ENCODE peak calls at places on chromosome 16, in four cellular contexts. K is HCT116, B is K562, F is HepG2. T is an unnamed sample.

GRCh38 chr16:68548947-68549346 is 9.9 kb downstream of the ZFP90 start:
- DNase-seq in K (no peak), B (no peak), F (no peak), T (no peak)

GRCh38 chr16:144797-145252 is 6.4 kb upstream of the NPRL3 start:
- DNase-seq in K (no peak), B (peak), F (no peak), T (no peak)

GRCh38 chr16:69839240-69839688 is 77.1 kb downstream of the WWP2 start:
- DNase-seq in K (no peak), B (no peak), F (peak), T (no peak)

GRCh38 chr16:67399749-67400704 is 6.7 kb upstream of the TPPP3 start:
- DNase-seq in K (no peak), B (no peak), F (no peak), T (no peak)

GRCh38 chr16:1090620-1091587 is 5.1 kb downstream of the C1QTNF8 start:
- DNase-seq in K (no peak), B (peak), F (peak), T (no peak)

GRCh38 chr16:2810651-2811050 is 6.4 kb upstream of the PRSS21 start:
- DNase-seq in K (no peak), B (no peak), F (no peak), T (no peak)

GRCh38 chr16:15946257-15947044 is 3.0 kb upstream of the ABCC1 start:
- DNase-seq in K (no peak), B (no peak), F (peak), T (peak)

GRCh38 chr16:17299790-17300189 is 171.0 kb downstream of the XYLT1 start:
- DNase-seq in K (no peak), B (no peak), F (no peak), T (no peak)

GRCh38 chr16:17801024-17801423 is 330.3 kb upstream of the XYLT1 start:
- DNase-seq in K (no peak), B (no peak), F (no peak), T (no peak)

GRCh38 chr16:73735018-73735417 is 561.6 kb upstream of the PSMD7 start:
- DNase-seq in K (no peak), B (no peak), F (peak), T (peak)

GRCh38 chr16:19005561-19006445 is 22.1 kb downstream of the TMC7 start:
- DNase-seq in K (peak), B (no peak), F (peak), T (peak)

GRCh38 chr16:3141781-3142311 is 7.0 kb downstream of the ZNF213 start:
- DNase-seq in K (no peak), B (no peak), F (no peak), T (no peak)

GRCh38 chr16:73337371-73337770 is 289.4 kb upstream of the ZFHX3 start:
- DNase-seq in K (no peak), B (no peak), F (no peak), T (no peak)

GRCh38 chr16:27107185-27107592 is 40.5 kb downstream of the C16orf82 start:
- DNase-seq in K (no peak), B (peak), F (no peak), T (no peak)

GRCh38 chr16:75264531-75264998 is 13.1 kb upstream of the BCAR1 start:
- DNase-seq in K (no peak), B (no peak), F (no peak), T (no peak)

GRCh38 chr16:275041-275621 is 613 bp downstream of the RGS11 start:
- DNase-seq in K (no peak), B (no peak), F (no peak), T (no peak)

GRCh38 chr16:75244844-75245758 is 6.3 kb downstream of the BCAR1 start:
- DNase-seq in K (no peak), B (no peak), F (peak), T (peak)

GRCh38 chr16:27239906-27240655 is 28.5 kb downstream of the NSMCE1 start:
- DNase-seq in K (no peak), B (no peak), F (no peak), T (no peak)

GRCh38 chr16:11547517-11547916 is 39.2 kb downstream of the LITAF start:
- DNase-seq in K (no peak), B (no peak), F (no peak), T (no peak)

GRCh38 chr16:10608687-10609409 is 28.4 kb upstream of the EMP2 start:
- DNase-seq in K (no peak), B (no peak), F (no peak), T (no peak)

GRCh38 chr16:65375651-65376050 is 253.8 kb upstream of the CDH11 start:
- DNase-seq in K (no peak), B (no peak), F (no peak), T (no peak)

GRCh38 chr16:70252355-70252988 is 732 bp upstream of the EXOSC6 start:
- DNase-seq in K (no peak), B (peak), F (no peak), T (no peak)

GRCh38 chr16:9115277-9115676 is 23.8 kb downstream of the HAPSTR1 start:
- DNase-seq in K (no peak), B (no peak), F (no peak), T (no peak)

GRCh38 chr16:66026211-66026610 is 340.3 kb upstream of the CDH5 start:
- DNase-seq in K (no peak), B (peak), F (no peak), T (no peak)

GRCh38 chr16:64782484-64782883 is 339.4 kb downstream of the CDH11 start:
- DNase-seq in K (no peak), B (no peak), F (no peak), T (no peak)

GRCh38 chr16:19710191-19710908 is 7.7 kb downstream of the KNOP1 start:
- DNase-seq in K (no peak), B (peak), F (no peak), T (no peak)

GRCh38 chr16:84503751-84504395 is 586 bp downstream of the MEAK7 start:
- DNase-seq in K (no peak), B (no peak), F (no peak), T (no peak)
- TF ChIP-seq TCF7L2 in K (no peak), B (no peak), F (no peak), T (no peak)

GRCh38 chr16:81669473-81670350 is 109.4 kb upstream of the PLCG2 start:
- DNase-seq in K (no peak), B (no peak), F (no peak), T (no peak)

GRCh38 chr16:81664153-81664552 is 114.9 kb upstream of the PLCG2 start:
- DNase-seq in K (no peak), B (no peak), F (no peak), T (no peak)

GRCh38 chr16:81668243-81669097 is 110.6 kb upstream of the PLCG2 start:
- DNase-seq in K (no peak), B (no peak), F (no peak), T (no peak)

GRCh38 chr16:81666102-81666501 is 113.0 kb upstream of the PLCG2 start:
- DNase-seq in K (no peak), B (no peak), F (no peak), T (no peak)

DNA sequence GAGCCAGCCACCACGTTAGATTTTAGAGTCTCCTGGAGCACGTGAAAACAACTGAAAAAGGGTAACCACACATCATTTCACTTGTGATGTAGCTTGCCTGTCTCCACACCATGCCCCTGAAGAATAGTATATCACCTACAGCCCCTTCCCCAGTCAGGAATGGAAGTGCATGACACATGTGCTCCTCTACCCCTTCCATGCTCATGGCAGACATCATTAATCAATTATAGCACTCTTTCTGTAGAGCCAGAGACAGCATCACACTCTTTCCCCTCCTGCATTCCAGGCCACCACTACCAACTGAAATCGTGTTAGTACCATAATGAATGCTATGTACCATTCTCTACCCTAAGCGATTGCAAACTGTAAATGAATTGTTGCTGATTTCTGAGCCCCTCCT is 113.5 kb upstream of the PLCG2 start:
- DNase-seq in K (no peak), B (no peak), F (no peak), T (no peak)
- TF ChIP-seq CTCF in K (no peak), B (no peak), F (no peak), T (no peak)

DNA sequence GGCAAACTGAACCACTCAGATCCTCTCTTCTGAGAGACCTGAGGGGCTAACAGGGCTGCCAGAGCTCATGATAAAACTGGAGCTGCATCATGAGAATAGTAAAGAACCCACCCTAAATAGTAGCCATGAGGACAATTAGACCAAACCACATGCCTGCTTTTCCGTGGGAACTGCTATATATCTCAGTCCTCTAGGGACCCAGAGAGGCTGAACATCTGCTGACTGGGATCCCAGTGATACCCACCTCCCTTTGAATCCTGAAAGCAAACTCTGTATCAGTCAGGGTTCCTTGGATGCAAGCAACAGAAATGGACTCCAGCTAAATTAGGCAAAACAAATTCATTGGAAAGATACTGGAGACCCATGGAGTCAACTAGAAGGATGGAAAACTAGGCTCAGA is 6.5 kb downstream of the MT1X start:
- DNase-seq in K (no peak), B (no peak), F (no peak), T (no peak)
- TF ChIP-seq TCF7L2 in K (no peak), B (no peak), F (no peak), T (no peak)

GRCh38 chr16:14003119-14003570 is 68.0 kb upstream of the MRTFB start:
- DNase-seq in K (no peak), B (peak), F (no peak), T (no peak)
- TF ChIP-seq CTCF in K (no peak), B (no peak), F (no peak), T (no peak)

DNA sequence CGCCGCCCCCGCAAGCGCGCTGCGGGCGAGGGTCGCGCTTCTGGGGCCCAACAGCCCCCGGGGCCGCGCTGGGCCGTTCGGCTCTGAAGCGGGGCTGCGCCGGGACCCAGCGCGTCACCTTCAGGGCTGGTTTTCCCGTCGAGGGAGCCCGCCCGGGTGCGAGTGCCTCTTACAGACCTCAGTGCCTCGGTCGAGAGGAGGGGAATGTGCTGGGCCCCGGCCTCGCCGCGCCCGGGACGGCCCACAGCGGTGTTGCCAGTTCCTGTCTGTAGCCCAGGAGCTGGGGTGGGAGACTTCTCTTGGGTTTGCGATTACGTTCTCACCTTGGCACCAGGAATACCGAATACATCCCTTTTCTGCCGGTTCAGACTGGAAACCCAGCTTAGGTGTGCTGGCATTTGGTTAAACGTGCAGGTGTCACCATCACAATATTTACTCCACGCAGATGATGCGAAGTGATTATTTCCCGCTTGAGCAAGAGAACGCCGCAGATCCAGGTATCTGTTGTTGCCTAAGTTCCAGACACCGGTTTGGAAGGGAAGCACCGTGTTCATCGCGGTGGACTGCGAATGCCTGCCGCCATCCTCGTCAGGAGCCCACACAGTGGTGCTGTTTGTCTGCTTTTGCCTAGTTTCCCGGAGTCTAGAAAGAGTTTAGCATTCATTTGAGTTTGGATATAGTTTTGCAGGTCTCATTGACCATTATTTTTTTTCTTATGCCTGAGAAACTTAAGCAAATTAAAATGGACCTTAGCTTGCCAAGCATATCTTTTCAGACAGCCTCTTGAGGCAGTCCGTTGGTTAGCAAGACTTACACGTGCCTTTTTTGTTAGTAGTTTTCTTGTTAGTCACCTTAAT is 915 bp downstream of the MAP1LC3B start:
- DNase-seq in K (no peak), B (peak), F (no peak), T (no peak)
- TF ChIP-seq TCF7L2 in K (no peak), B (no peak), F (no peak), T (no peak)

GRCh38 chr16:88514070-88514469 is 56.1 kb upstream of the ZC3H18 start:
- DNase-seq in K (no peak), B (no peak), F (no peak), T (no peak)

GRCh38 chr16:88514526-88514925 is 55.7 kb upstream of the ZC3H18 start:
- DNase-seq in K (no peak), B (no peak), F (no peak), T (no peak)

GRCh38 chr16:88515405-88515804 is 54.8 kb upstream of the ZC3H18 start:
- DNase-seq in K (no peak), B (no peak), F (no peak), T (no peak)

GRCh38 chr16:88516666-88517065 is 53.5 kb upstream of the ZC3H18 start:
- DNase-seq in K (no peak), B (no peak), F (no peak), T (no peak)

DNA sequence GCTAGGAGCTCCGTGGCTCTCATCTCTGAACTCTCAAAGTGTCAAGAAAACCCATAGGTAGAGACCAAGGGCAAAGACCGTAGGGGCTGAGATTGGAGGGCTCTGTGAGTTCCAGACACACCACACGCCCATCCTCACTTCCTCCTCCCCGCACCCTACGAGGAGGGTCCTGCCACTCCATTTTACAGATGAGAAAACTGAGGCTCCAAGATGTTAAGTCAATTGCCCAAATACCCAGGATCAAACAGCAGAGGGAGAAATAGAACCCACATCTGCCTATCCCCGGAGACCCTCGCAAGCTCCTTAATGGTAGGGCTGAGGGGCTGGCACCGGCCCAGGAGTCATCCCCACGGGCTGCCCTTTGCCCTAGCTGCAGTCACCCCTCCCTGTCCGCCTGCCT is 54.3 kb upstream of the ZC3H18 start:
- DNase-seq in K (no peak), B (no peak), F (no peak), T (no peak)
- TF ChIP-seq CTCF in K (no peak), B (no peak), F (no peak), T (no peak)

GRCh38 chr16:89600956-89601355 is 12.5 kb upstream of the DPEP1 start:
- DNase-seq in K (no peak), B (no peak), F (no peak), T (no peak)

GRCh38 chr16:89599902-89600301 is 13.5 kb upstream of the DPEP1 start:
- DNase-seq in K (no peak), B (no peak), F (no peak), T (no peak)

GRCh38 chr16:89600427-89600826 is 13.0 kb upstream of the DPEP1 start:
- DNase-seq in K (no peak), B (no peak), F (no peak), T (no peak)

GRCh38 chr16:89598199-89598598 is 15.2 kb upstream of the DPEP1 start:
- DNase-seq in K (no peak), B (no peak), F (no peak), T (no peak)

DNA sequence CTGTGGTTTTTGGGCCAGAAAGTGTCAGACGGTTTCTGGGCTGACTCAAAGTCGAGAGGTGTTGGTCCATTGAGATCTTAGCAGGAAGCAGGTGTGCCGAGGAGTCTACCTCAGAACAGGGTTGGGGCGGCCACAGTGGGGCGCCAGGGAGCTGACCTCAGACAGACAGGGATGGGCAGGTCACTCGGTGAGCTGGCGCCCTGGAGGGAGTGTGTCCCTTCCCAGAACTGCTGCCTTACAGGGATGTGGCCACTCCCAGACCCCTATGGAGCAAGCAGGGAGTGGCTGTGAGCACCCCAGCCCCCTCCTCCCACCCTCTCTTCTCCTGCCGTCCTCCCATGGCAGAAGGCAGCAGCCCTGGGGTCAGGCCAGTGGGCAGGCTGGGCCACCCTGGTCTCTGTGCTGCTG is 14.0 kb upstream of the DPEP1 start:
- DNase-seq in K (peak), B (peak), F (peak), T (no peak)
- TF ChIP-seq TCF7L2 in K (no peak), B (no peak), F (no peak), T (no peak)